ENCODE peak calls at places on chromosomes 7 and 10, in seven cellular contexts. B is astrocyte, O is neuronal stem cell, X is mesendoderm, N is GM12878, I is A549, G is H9. C is an unnamed sample.

GRCh38 chr7:128838109-128838779 is 8.0 kb downstream of the FLNC start:
- DNase-seq in O (no peak), N (no peak), B (no peak), I (no peak), X (no peak), G (no peak), C (no peak)

GRCh38 chr7:68205826-68206225 is 1209.2 kb downstream of the TYW1 start:
- DNase-seq in B (no peak), N (no peak), G (no peak), I (no peak), X (no peak), O (no peak), C (no peak)

GRCh38 chr7:99631311-99632109 is 14.8 kb downstream of the ZSCAN25 start:
- DNase-seq in X (peak; percentile 43), G (peak; percentile 47), I (peak; percentile 56), N (no peak), B (no peak), O (no peak), C (peak; percentile 50)

GRCh38 chr7:50335795-50336754 is 31.6 kb downstream of the IKZF1 start:
- DNase-seq in I (no peak), B (no peak), X (peak; percentile 43), N (no peak), G (no peak), O (no peak), C (no peak)

GRCh38 chr10:10776363-10776762 is 241.3 kb upstream of the CELF2 start:
- DNase-seq in G (no peak), O (no peak), X (no peak), I (no peak), B (no peak), N (no peak), C (no peak)

GRCh38 chr10:79397575-79398303 is 47.7 kb downstream of the ZCCHC24 start:
- DNase-seq in O (no peak), I (no peak), G (no peak), B (peak; percentile 59), N (no peak), X (no peak), C (no peak)

GRCh38 chr10:33461295-33461640 is 126.8 kb upstream of the NRP1 start:
- DNase-seq in X (no peak), B (no peak), O (no peak), G (no peak), I (no peak), N (no peak), C (no peak)

GRCh38 chr7:107253599-107253998 is 84.8 kb downstream of the HBP1 start:
- DNase-seq in G (no peak), I (no peak), N (no peak), O (no peak), X (no peak), B (no peak), C (no peak)

GRCh38 chr10:91367558-91367957 is 42.6 kb upstream of the HECTD2 start:
- DNase-seq in O (no peak), B (no peak), X (no peak), G (no peak), I (no peak), N (no peak), C (no peak)

GRCh38 chr10:121910673-121911420 is 17.0 kb downstream of the ATE1 start:
- DNase-seq in N (no peak), I (peak; percentile 68), X (no peak), G (no peak), B (peak; percentile 46), O (no peak), C (no peak)

GRCh38 chr10:8594711-8595110 is 540.2 kb downstream of the GATA3 start:
- DNase-seq in G (no peak), N (no peak), X (no peak), O (no peak), B (no peak), I (no peak), C (no peak)

GRCh38 chr10:47370878-47371277 is 13.2 kb downstream of the ZNF488 start:
- DNase-seq in I (no peak), X (no peak), G (peak; percentile 8), N (no peak), O (no peak), B (no peak), C (no peak)

GRCh38 chr7:78437118-78437517 is 638.5 kb downstream of the PHTF2 start:
- DNase-seq in N (no peak), X (no peak), I (no peak), G (no peak), B (peak; percentile 60), O (no peak), C (no peak)

GRCh38 chr10:104449402-104449801 is 95.8 kb downstream of the CFAP58 start:
- DNase-seq in X (no peak), I (no peak), B (peak; percentile 65), O (no peak), G (no peak), N (no peak), C (no peak)

GRCh38 chr7:47906883-47907282 is 41.4 kb downstream of the PKD1L1 start:
- DNase-seq in N (no peak), I (no peak), B (no peak), O (no peak), X (no peak), G (no peak), C (no peak)

GRCh38 chr7:96707901-96708774 is 1.5 kb downstream of the SEM1 start:
- DNase-seq in I (no peak), B (no peak), O (no peak), N (no peak), G (no peak), X (no peak), C (no peak)

GRCh38 chr10:80713398-80713928 is 175.8 kb downstream of the SH2D4B start:
- DNase-seq in B (no peak), I (no peak), G (peak; percentile 48), X (peak; percentile 19), O (no peak), N (no peak), C (no peak)

GRCh38 chr7:4882169-4882741 is 1.3 kb downstream of the RADIL start:
- DNase-seq in I (no peak), N (no peak), X (peak; percentile 83), G (peak; percentile 71), B (peak; percentile 41), O (peak; percentile 45), C (no peak)

GRCh38 chr10:110709444-110709828 is 65.3 kb downstream of the RBM20 start:
- DNase-seq in G (no peak), X (no peak), O (no peak), B (no peak), I (no peak), N (no peak), C (no peak)

GRCh38 chr10:90856964-90857634 is 740 bp downstream of the HTR7 start:
- DNase-seq in X (peak; percentile 69), N (no peak), B (no peak), O (no peak), I (no peak), G (peak; percentile 41), C (no peak)

GRCh38 chr7:106959753-106960152 is 84.8 kb upstream of the PRKAR2B start:
- DNase-seq in G (peak; percentile 76), X (peak; percentile 63), B (no peak), I (no peak), N (no peak), O (no peak), C (no peak)

GRCh38 chr10:24722676-24723385 is 856 bp downstream of the ARHGAP21 start:
- DNase-seq in G (peak; percentile 48), X (peak; percentile 70), N (no peak), B (no peak), I (peak; percentile 60), O (peak; percentile 60), C (peak; percentile 45)

GRCh38 chr10:116002735-116003134 is 270.3 kb downstream of the GFRA1 start:
- DNase-seq in X (no peak), B (no peak), I (no peak), G (no peak), N (no peak), O (no peak), C (no peak)

GRCh38 chr7:132258231-132258630 is 318.0 kb downstream of the PLXNA4 start:
- DNase-seq in G (no peak), O (no peak), X (no peak), N (no peak), B (no peak), I (no peak), C (no peak)

GRCh38 chr10:110522365-110522988 is 24.8 kb downstream of the DUSP5 start:
- DNase-seq in G (no peak), B (peak; percentile 73), I (no peak), O (no peak), N (no peak), X (no peak), C (no peak)

GRCh38 chr7:79458796-79459195 is 5.3 kb upstream of the MAGI2 start:
- DNase-seq in I (no peak), G (no peak), O (no peak), X (no peak), B (no peak), N (no peak), C (no peak)

GRCh38 chr10:96830511-96831199 is 1.4 kb upstream of the LCOR start:
- DNase-seq in O (peak; percentile 75), G (peak; percentile 71), I (peak; percentile 83), N (peak; percentile 67), B (peak; percentile 39), X (peak; percentile 83), C (peak; percentile 52)

GRCh38 chr10:13788701-13789447 is 202.1 kb downstream of the PRPF18 start:
- DNase-seq in G (no peak), B (peak; percentile 51), X (peak; percentile 39), O (no peak), N (no peak), I (no peak), C (no peak)
- H3K4me2 ChIP-seq in G (no peak overlapping the region), B (peak overlapping the region; percentile 53), X (no peak overlapping the region), O (no peak overlapping the region), N (no peak overlapping the region), I (no peak overlapping the region), C (peak overlapping the region; percentile 11)

GRCh38 chr7:156841497-156841896 is 51.5 kb downstream of the LMBR1 start:
- DNase-seq in N (no peak), B (no peak), G (no peak), I (no peak), X (no peak), O (no peak), C (no peak)
- H3K4me2 ChIP-seq in N (no peak overlapping the region), B (no peak overlapping the region), G (no peak overlapping the region), I (no peak overlapping the region), X (no peak overlapping the region), O (no peak overlapping the region), C (no peak overlapping the region)

DNA sequence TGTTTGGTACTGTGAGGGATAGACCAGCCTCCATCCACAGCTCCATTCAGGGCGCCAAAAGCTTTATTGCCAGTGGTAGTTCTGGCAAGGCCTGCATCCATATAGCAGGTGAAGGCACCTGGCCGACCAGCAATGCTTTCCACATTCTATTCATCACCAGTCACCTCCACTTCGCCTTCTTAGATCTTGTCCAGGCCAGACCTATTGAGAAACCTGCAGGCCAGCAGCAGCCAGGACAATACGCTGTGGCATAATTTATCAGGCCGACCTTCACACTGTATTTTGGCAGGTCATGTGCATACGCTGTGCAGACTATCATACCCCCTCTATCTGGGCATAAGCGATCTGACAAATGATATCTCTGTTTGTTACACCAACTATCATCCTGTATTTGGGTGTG is 15.2 kb upstream of the KNDC1 start:
- DNase-seq in G (peak; percentile 29), I (no peak), O (no peak), X (no peak), N (no peak), B (no peak), C (no peak)
- H3K4me2 ChIP-seq in G (no peak overlapping the region), I (no peak overlapping the region), O (no peak overlapping the region), X (no peak overlapping the region), N (no peak overlapping the region), B (no peak overlapping the region), C (no peak overlapping the region)

DNA sequence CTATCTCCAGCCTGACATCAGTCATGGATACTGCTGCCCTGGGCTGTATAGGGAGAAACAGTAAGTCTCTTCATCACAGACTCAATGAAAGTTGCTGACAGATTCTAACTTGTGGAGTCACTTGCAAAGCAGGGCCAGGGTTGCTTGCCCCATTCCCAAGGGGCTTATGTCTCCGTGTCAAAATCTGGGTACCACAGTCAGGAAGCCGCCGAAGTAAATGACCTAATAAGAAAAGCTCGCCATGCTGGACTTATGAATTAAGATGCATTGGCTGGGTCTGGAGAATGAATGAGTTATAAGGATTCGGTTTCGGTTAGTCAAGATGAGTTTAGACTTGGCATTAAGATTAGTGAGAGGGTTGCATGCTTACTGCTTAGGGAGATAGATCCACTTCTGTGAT is 10.8 kb upstream of the OR6V1 start:
- DNase-seq in X (no peak), O (no peak), I (no peak), B (no peak), G (no peak), N (no peak), C (no peak)
- H3K4me2 ChIP-seq in X (no peak overlapping the region), O (no peak overlapping the region), I (no peak overlapping the region), B (no peak overlapping the region), G (no peak overlapping the region), N (no peak overlapping the region), C (no peak overlapping the region)